ENCODE peak calls at places on chromosome 16, in nine cellular contexts. One of them, this sample, is unnamed.

GRCh38 chr16:10509534-10510025 is 70.8 kb downstream of the EMP2 start:
- DNase-seq in prostate gland: peak; percentile 51
- DNase-seq in K562: peak; percentile 91
- DNase-seq in breast epithelium: no peak
- DNase-seq in stomach: peak; percentile 54
- DNase-seq in Panc1: peak; percentile 62
- DNase-seq in spleen: no peak
- DNase-seq in HCT116: peak; percentile 71
- DNase-seq in upper lobe of left lung: peak; percentile 65
- DNase-seq in this sample: peak; percentile 92

GRCh38 chr16:67988675-67989074 is 8.4 kb upstream of the DPEP3 start:
- DNase-seq in spleen: no peak
- DNase-seq in stomach: no peak
- DNase-seq in breast epithelium: no peak
- DNase-seq in prostate gland: no peak
- DNase-seq in HCT116: no peak
- DNase-seq in K562: no peak
- DNase-seq in upper lobe of left lung: no peak
- DNase-seq in Panc1: no peak
- DNase-seq in this sample: no peak

GRCh38 chr16:1794908-1795666 is 1.6 kb upstream of the IGFALS start:
- DNase-seq in spleen: peak; percentile 52
- DNase-seq in upper lobe of left lung: peak; percentile 18
- DNase-seq in K562: no peak
- DNase-seq in prostate gland: peak; percentile 3
- DNase-seq in HCT116: no peak
- DNase-seq in Panc1: no peak
- DNase-seq in stomach: no peak
- DNase-seq in breast epithelium: no peak
- DNase-seq in this sample: no peak

GRCh38 chr16:21626659-21627277 is 25.6 kb downstream of the IGSF6 start:
- DNase-seq in prostate gland: no peak
- DNase-seq in HCT116: peak; percentile 4
- DNase-seq in breast epithelium: no peak
- DNase-seq in stomach: no peak
- DNase-seq in upper lobe of left lung: peak; percentile 51
- DNase-seq in K562: no peak
- DNase-seq in spleen: no peak
- DNase-seq in Panc1: no peak
- DNase-seq in this sample: no peak

GRCh38 chr16:26442333-26442732 is 624.4 kb upstream of the C16orf82 start:
- DNase-seq in Panc1: no peak
- DNase-seq in upper lobe of left lung: no peak
- DNase-seq in spleen: no peak
- DNase-seq in K562: no peak
- DNase-seq in stomach: no peak
- DNase-seq in breast epithelium: no peak
- DNase-seq in prostate gland: no peak
- DNase-seq in HCT116: no peak
- DNase-seq in this sample: no peak

GRCh38 chr16:50301626-50302471 is 35.5 kb downstream of the ADCY7 start:
- DNase-seq in stomach: no peak
- DNase-seq in upper lobe of left lung: peak; percentile 72
- DNase-seq in prostate gland: no peak
- DNase-seq in spleen: peak; percentile 73
- DNase-seq in K562: no peak
- DNase-seq in HCT116: no peak
- DNase-seq in Panc1: no peak
- DNase-seq in breast epithelium: peak; percentile 41
- DNase-seq in this sample: no peak

GRCh38 chr16:73329363-73330306 is 281.7 kb upstream of the ZFHX3 start:
- DNase-seq in Panc1: no peak
- DNase-seq in upper lobe of left lung: no peak
- DNase-seq in prostate gland: no peak
- DNase-seq in breast epithelium: no peak
- DNase-seq in spleen: no peak
- DNase-seq in K562: no peak
- DNase-seq in stomach: no peak
- DNase-seq in HCT116: no peak
- DNase-seq in this sample: peak; percentile 60

GRCh38 chr16:88920618-88921602 is 54.5 kb upstream of the PABPN1L start:
- DNase-seq in breast epithelium: no peak
- DNase-seq in HCT116: no peak
- DNase-seq in K562: no peak
- DNase-seq in prostate gland: peak; percentile 65
- DNase-seq in stomach: peak; percentile 58
- DNase-seq in upper lobe of left lung: peak; percentile 57
- DNase-seq in Panc1: no peak
- DNase-seq in spleen: peak; percentile 92
- DNase-seq in this sample: no peak

GRCh38 chr16:85913141-85913601 is 14.2 kb downstream of the IRF8 start:
- DNase-seq in K562: no peak
- DNase-seq in HCT116: no peak
- DNase-seq in spleen: peak; percentile 72
- DNase-seq in breast epithelium: no peak
- DNase-seq in stomach: no peak
- DNase-seq in prostate gland: no peak
- DNase-seq in upper lobe of left lung: no peak
- DNase-seq in Panc1: no peak
- DNase-seq in this sample: no peak

GRCh38 chr16:29321000-29321393 is 85.5 kb downstream of the NPIPB11 start:
- DNase-seq in upper lobe of left lung: no peak
- DNase-seq in breast epithelium: no peak
- DNase-seq in Panc1: no peak
- DNase-seq in HCT116: no peak
- DNase-seq in prostate gland: no peak
- DNase-seq in stomach: no peak
- DNase-seq in K562: no peak
- DNase-seq in spleen: no peak
- DNase-seq in this sample: no peak

GRCh38 chr16:88086571-88087516 is 135.6 kb downstream of the BANP start:
- DNase-seq in Panc1: no peak
- DNase-seq in HCT116: no peak
- DNase-seq in upper lobe of left lung: no peak
- DNase-seq in spleen: no peak
- DNase-seq in K562: no peak
- DNase-seq in prostate gland: no peak
- DNase-seq in stomach: no peak
- DNase-seq in breast epithelium: no peak
- DNase-seq in this sample: no peak

GRCh38 chr16:31356566-31357323 is 1.8 kb downstream of the ITGAX start:
- DNase-seq in stomach: no peak
- DNase-seq in spleen: peak; percentile 83
- DNase-seq in HCT116: no peak
- DNase-seq in Panc1: no peak
- DNase-seq in breast epithelium: peak; percentile 35
- DNase-seq in upper lobe of left lung: no peak
- DNase-seq in K562: no peak
- DNase-seq in prostate gland: no peak
- DNase-seq in this sample: peak; percentile 50

GRCh38 chr16:47141773-47142468 is 1.8 kb downstream of the NETO2 start:
- DNase-seq in Panc1: peak; percentile 81
- DNase-seq in stomach: peak; percentile 78
- DNase-seq in upper lobe of left lung: peak; percentile 86
- DNase-seq in K562: peak; percentile 90
- DNase-seq in HCT116: peak; percentile 85
- DNase-seq in spleen: peak; percentile 93
- DNase-seq in breast epithelium: peak; percentile 79
- DNase-seq in prostate gland: peak; percentile 70
- DNase-seq in this sample: peak; percentile 97

GRCh38 chr16:47144559-47144877 is 773 bp upstream of the NETO2 start:
- DNase-seq in K562: no peak
- DNase-seq in breast epithelium: no peak
- DNase-seq in spleen: no peak
- DNase-seq in upper lobe of left lung: no peak
- DNase-seq in Panc1: no peak
- DNase-seq in prostate gland: no peak
- DNase-seq in stomach: no peak
- DNase-seq in HCT116: no peak
- DNase-seq in this sample: no peak

GRCh38 chr16:47143329-47143676 is 442 bp downstream of the NETO2 start:
- DNase-seq in HCT116: peak; percentile 15
- DNase-seq in spleen: peak; percentile 92
- DNase-seq in upper lobe of left lung: peak; percentile 51
- DNase-seq in breast epithelium: no peak
- DNase-seq in stomach: peak; percentile 64
- DNase-seq in K562: peak; percentile 89
- DNase-seq in prostate gland: peak; percentile 15
- DNase-seq in Panc1: no peak
- DNase-seq in this sample: peak; percentile 82

GRCh38 chr16:47142469-47143328 is 1.0 kb downstream of the NETO2 start:
- DNase-seq in HCT116: no peak
- DNase-seq in breast epithelium: no peak
- DNase-seq in Panc1: no peak
- DNase-seq in K562: peak; percentile 41
- DNase-seq in spleen: peak; percentile 84
- DNase-seq in upper lobe of left lung: peak; percentile 29
- DNase-seq in stomach: peak; percentile 29
- DNase-seq in prostate gland: no peak
- DNase-seq in this sample: peak; percentile 28

DNA sequence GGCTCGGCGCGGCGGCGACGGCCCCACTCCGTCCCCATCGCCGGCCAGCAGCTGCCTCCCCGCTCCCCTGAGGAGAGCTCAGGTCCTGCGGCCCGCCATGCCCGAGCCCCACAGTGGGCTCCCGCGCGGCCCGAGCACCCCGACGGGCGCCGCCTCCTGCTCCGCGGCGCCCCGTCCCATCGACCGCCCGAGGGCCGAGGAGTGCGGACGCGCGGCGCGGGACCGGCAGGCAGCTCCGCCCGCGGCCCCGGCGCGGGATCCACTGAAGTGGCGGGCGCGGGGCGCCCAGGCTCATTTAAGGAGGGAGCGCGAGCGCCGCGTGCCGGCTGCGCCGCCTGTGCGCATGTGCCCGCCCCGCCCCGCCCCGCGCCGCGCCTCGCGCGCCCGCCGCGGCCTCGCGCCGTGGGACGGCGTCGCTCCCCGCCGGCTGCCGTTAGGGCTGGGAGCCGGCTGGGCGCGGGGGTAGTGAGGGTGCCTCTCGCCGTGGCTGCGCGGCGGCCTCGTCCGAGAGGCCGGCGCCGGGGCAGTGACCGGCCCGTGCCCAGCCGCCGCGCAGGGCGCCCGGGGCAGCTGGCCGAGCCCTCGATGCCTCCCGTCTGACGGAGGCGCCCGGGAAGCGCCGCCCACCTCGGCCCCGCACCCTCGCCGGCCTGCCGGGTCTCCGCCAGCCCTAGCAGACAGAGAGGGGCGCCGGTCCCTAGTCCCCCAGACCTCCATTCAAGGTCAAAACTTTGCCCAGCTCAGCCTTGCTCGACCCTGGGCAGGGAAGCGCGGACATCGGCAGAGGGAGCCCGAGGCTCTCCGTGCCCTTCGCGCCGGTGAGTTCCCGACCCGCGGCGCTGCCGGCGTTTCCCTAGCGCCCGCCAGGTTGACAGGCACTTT is at the start of gene NETO2:
- DNase-seq in prostate gland: peak; percentile 17
- DNase-seq in Panc1: no peak
- DNase-seq in stomach: peak; percentile 57
- DNase-seq in breast epithelium: no peak
- DNase-seq in upper lobe of left lung: peak; percentile 39
- DNase-seq in K562: peak; percentile 78
- DNase-seq in HCT116: no peak
- DNase-seq in spleen: peak; percentile 92
- DNase-seq in this sample: peak; percentile 82
- TF ChIP-seq POLR2AphosphoS5 in prostate gland: no peak
- TF ChIP-seq POLR2AphosphoS5 in Panc1: no peak
- TF ChIP-seq POLR2AphosphoS5 in stomach: no peak
- TF ChIP-seq POLR2AphosphoS5 in breast epithelium: no peak
- TF ChIP-seq POLR2AphosphoS5 in upper lobe of left lung: no peak
- TF ChIP-seq POLR2AphosphoS5 in K562: peak; percentile 37
- TF ChIP-seq POLR2AphosphoS5 in HCT116: no peak
- TF ChIP-seq POLR2AphosphoS5 in spleen: peak; percentile 50
- TF ChIP-seq POLR2AphosphoS5 in this sample: no peak

GRCh38 chr16:24973771-24974461 is 41.3 kb downstream of the ARHGAP17 start:
- DNase-seq in Panc1: no peak
- DNase-seq in breast epithelium: no peak
- DNase-seq in stomach: no peak
- DNase-seq in prostate gland: no peak
- DNase-seq in upper lobe of left lung: no peak
- DNase-seq in spleen: no peak
- DNase-seq in HCT116: no peak
- DNase-seq in K562: no peak
- DNase-seq in this sample: no peak
- H3K4me1 ChIP-seq in Panc1: peaks cover 20% of the 10 kb centered on the region
- H3K4me1 ChIP-seq in breast epithelium: no peaks in the 10 kb centered on the region
- H3K4me1 ChIP-seq in stomach: peaks cover 32% of the 10 kb centered on the region
- H3K4me1 ChIP-seq in prostate gland: no peaks in the 10 kb centered on the region
- H3K4me1 ChIP-seq in upper lobe of left lung: peaks cover 24% of the 10 kb centered on the region
- H3K4me1 ChIP-seq in spleen: peaks cover 76% of the 10 kb centered on the region
- H3K4me1 ChIP-seq in HCT116: peaks cover 18% of the 10 kb centered on the region
- H3K4me1 ChIP-seq in K562: peaks cover 3% of the 10 kb centered on the region
- H3K4me1 ChIP-seq in this sample: peaks cover 15% of the 10 kb centered on the region

DNA sequence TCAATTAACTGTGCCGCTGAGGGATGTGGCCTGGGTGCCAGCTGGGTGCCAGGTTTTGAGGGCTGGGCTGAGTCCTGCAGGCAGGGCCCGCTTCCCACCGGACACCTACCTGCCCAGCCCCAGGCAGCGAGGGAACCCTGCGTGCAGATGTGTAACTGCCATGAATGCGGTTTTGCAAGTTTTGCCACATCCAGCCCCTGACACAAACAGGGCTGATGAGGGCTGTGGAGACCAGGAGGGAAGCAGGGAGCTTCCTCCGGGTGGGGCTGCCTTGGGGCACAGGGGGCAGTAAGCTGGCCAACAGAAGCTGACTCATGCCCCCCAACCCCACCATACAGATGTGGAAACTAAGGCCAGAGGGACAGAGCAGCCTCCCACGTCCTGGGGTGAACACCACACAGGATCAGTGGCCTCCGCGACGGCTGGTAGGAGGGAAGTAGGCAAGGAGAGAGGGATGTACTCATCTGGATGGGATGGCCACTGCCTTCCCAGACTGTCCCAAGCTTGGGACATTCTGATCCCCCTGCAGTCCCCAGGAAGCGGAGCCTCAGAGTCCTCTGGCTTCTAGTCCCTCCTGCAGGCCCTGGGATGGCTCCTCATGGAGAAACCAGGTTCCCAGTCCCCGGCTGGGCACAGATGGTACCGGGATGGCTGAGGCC is 1.6 kb downstream of the UBALD1 start:
- DNase-seq in breast epithelium: no peak
- DNase-seq in Panc1: no peak
- DNase-seq in prostate gland: no peak
- DNase-seq in K562: no peak
- DNase-seq in HCT116: no peak
- DNase-seq in stomach: no peak
- DNase-seq in upper lobe of left lung: no peak
- DNase-seq in spleen: peak; percentile 82
- DNase-seq in this sample: peak; percentile 35
- TF ChIP-seq POLR2AphosphoS5 in breast epithelium: no peak
- TF ChIP-seq POLR2AphosphoS5 in Panc1: no peak
- TF ChIP-seq POLR2AphosphoS5 in prostate gland: no peak
- TF ChIP-seq POLR2AphosphoS5 in K562: no peak
- TF ChIP-seq POLR2AphosphoS5 in HCT116: no peak
- TF ChIP-seq POLR2AphosphoS5 in stomach: no peak
- TF ChIP-seq POLR2AphosphoS5 in upper lobe of left lung: no peak
- TF ChIP-seq POLR2AphosphoS5 in spleen: no peak
- TF ChIP-seq POLR2AphosphoS5 in this sample: no peak

DNA sequence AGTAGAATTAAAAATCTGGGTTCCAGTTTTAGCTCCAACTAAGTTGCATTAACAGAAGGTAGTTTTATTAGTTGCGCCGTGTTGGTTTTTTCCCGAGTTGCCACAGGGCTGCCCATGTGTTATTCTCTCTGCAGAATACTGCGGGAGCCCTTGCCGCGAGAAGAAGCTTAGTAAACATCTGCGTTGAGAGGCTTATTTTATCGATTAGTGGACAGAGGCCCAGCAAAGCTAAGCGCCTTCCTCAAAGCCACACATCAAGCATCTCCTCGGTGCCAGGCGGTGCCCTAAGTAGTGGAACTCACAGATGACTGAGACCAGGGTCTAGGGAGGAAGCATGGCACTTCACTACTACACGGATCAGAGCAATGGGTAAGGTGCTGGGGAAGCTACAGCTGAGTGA is 212.3 kb upstream of the IRX5 start:
- DNase-seq in K562: no peak
- DNase-seq in breast epithelium: no peak
- DNase-seq in prostate gland: no peak
- DNase-seq in stomach: no peak
- DNase-seq in HCT116: no peak
- DNase-seq in Panc1: no peak
- DNase-seq in spleen: no peak
- DNase-seq in upper lobe of left lung: no peak
- DNase-seq in this sample: no peak
- H3K4me1 ChIP-seq in K562: no peaks in the 10 kb centered on the region
- H3K4me1 ChIP-seq in breast epithelium: no peaks in the 10 kb centered on the region
- H3K4me1 ChIP-seq in prostate gland: no peaks in the 10 kb centered on the region
- H3K4me1 ChIP-seq in stomach: no peaks in the 10 kb centered on the region
- H3K4me1 ChIP-seq in HCT116: no peaks in the 10 kb centered on the region
- H3K4me1 ChIP-seq in Panc1: no peaks in the 10 kb centered on the region
- H3K4me1 ChIP-seq in spleen: no peaks in the 10 kb centered on the region
- H3K4me1 ChIP-seq in upper lobe of left lung: no peaks in the 10 kb centered on the region
- H3K4me1 ChIP-seq in this sample: no peaks in the 10 kb centered on the region